ENCODE peak calls at places on chromosomes 5 and 9, in nine cellular contexts. L is AG10803, A is HFFc6, Z is cardiac fibroblast, E is neural crest cell, N is GM20000, U is cardiac muscle cell, D is kidney epithelial cell, G is fibroblast of the aortic adventitia. C is an unnamed sample.

GRCh38 chr9:92142329-92142728 is 27.1 kb upstream of the SPTLC1 start:
- DNase-seq in L (no peak), A (no peak), Z (no peak), E (no peak), N (no peak), U (no peak), D (no peak), G (no peak), C (no peak)

GRCh38 chr5:63293317-63293716 is 668.9 kb downstream of the HTR1A start:
- DNase-seq in L (no peak), A (no peak), Z (no peak), E (no peak), N (no peak), U (no peak), D (no peak), G (no peak), C (no peak)

GRCh38 chr9:114434878-114435311 is 47.1 kb upstream of the AKNA start:
- DNase-seq in L (peak; percentile 31), A (no peak), Z (peak; percentile 56), E (no peak), N (peak; percentile 60), U (peak; percentile 58), D (no peak), G (peak; percentile 50), C (no peak)

GRCh38 chr5:68290260-68290674 is 74.7 kb downstream of the PIK3R1 start:
- DNase-seq in L (peak; percentile 67), A (peak; percentile 52), Z (peak; percentile 52), E (no peak), N (no peak), U (peak; percentile 70), D (no peak), G (peak; percentile 62), C (no peak)

GRCh38 chr9:127778280-127779135 is at the start of gene SH2D3C:
- DNase-seq in L (no peak), A (no peak), Z (no peak), E (no peak), N (no peak), U (peak; percentile 66), D (no peak), G (no peak), C (peak; percentile 69)

GRCh38 chr9:14993061-14993800 is 83.0 kb upstream of the FREM1 start:
- DNase-seq in L (peak; percentile 84), A (peak; percentile 3), Z (peak; percentile 57), E (peak; percentile 73), N (no peak), U (peak; percentile 92), D (peak; percentile 56), G (peak; percentile 74), C (peak; percentile 30)

GRCh38 chr9:112447283-112447761 is 39.3 kb upstream of the KIAA1958 start:
- DNase-seq in L (peak; percentile 89), A (peak; percentile 58), Z (peak; percentile 36), E (no peak), N (no peak), U (peak; percentile 4), D (no peak), G (peak; percentile 77), C (no peak)

GRCh38 chr5:59099270-59099994 is 516.6 kb downstream of the RAB3C start:
- DNase-seq in L (peak; percentile 61), A (peak; percentile 49), Z (peak; percentile 91), E (no peak), N (peak; percentile 29), U (peak; percentile 67), D (peak; percentile 69), G (peak; percentile 61), C (peak; percentile 75)

GRCh38 chr5:134590992-134591659 is 41.5 kb downstream of the SAR1B start:
- DNase-seq in L (no peak), A (no peak), Z (no peak), E (no peak), N (peak; percentile 13), U (no peak), D (no peak), G (no peak), C (peak; percentile 77)

GRCh38 chr5:66612226-66612625 is 16.0 kb downstream of the MAST4 start:
- DNase-seq in L (no peak), A (no peak), Z (no peak), E (no peak), N (no peak), U (no peak), D (no peak), G (no peak), C (no peak)

GRCh38 chr9:114037961-114038723 is 40.0 kb downstream of the AMBP start:
- DNase-seq in L (no peak), A (no peak), Z (no peak), E (no peak), N (no peak), U (no peak), D (peak; percentile 35), G (no peak), C (no peak)

GRCh38 chr5:11596185-11596584 is 308.1 kb downstream of the CTNND2 start:
- DNase-seq in L (no peak), A (no peak), Z (no peak), E (no peak), N (no peak), U (no peak), D (no peak), G (no peak), C (no peak)

GRCh38 chr9:95848764-95849163 is 26.7 kb upstream of the ERCC6L2 start:
- DNase-seq in L (no peak), A (no peak), Z (no peak), E (no peak), N (no peak), U (no peak), D (no peak), G (no peak), C (no peak)

GRCh38 chr5:76291305-76292077 is 111.6 kb upstream of the IQGAP2 start:
- DNase-seq in L (no peak), A (no peak), Z (no peak), E (no peak), N (no peak), U (no peak), D (no peak), G (no peak), C (no peak)

GRCh38 chr5:137192293-137192743 is 306.8 kb downstream of the SPOCK1 start:
- DNase-seq in L (peak; percentile 51), A (peak; percentile 58), Z (peak; percentile 69), E (no peak), N (no peak), U (peak; percentile 12), D (no peak), G (no peak), C (no peak)

GRCh38 chr5:27598576-27598975 is 560.2 kb upstream of the CDH9 start:
- DNase-seq in L (no peak), A (no peak), Z (no peak), E (no peak), N (no peak), U (peak; percentile 58), D (peak; percentile 16), G (peak; percentile 34), C (no peak)

GRCh38 chr9:105632807-105633206 is 29.4 kb upstream of the TAL2 start:
- DNase-seq in L (no peak), A (no peak), Z (no peak), E (no peak), N (no peak), U (no peak), D (no peak), G (no peak), C (no peak)

GRCh38 chr5:116626272-116626723 is 51.7 kb upstream of the SEMA6A start:
- DNase-seq in L (peak; percentile 12), A (no peak), Z (peak; percentile 84), E (no peak), N (no peak), U (peak; percentile 95), D (no peak), G (peak; percentile 46), C (no peak)

GRCh38 chr5:140041492-140042421 is 1.3 kb downstream of the NRG2 start:
- DNase-seq in L (peak; percentile 48), A (peak; percentile 55), Z (peak; percentile 38), E (peak; percentile 23), N (peak; percentile 59), U (peak; percentile 58), D (no peak), G (peak; percentile 48), C (no peak)

GRCh38 chr9:88280816-88281382 is 107.3 kb upstream of the SPIN1 start:
- DNase-seq in L (no peak), A (no peak), Z (peak; percentile 18), E (peak; percentile 19), N (no peak), U (peak; percentile 16), D (no peak), G (peak; percentile 19), C (peak; percentile 56)

DNA sequence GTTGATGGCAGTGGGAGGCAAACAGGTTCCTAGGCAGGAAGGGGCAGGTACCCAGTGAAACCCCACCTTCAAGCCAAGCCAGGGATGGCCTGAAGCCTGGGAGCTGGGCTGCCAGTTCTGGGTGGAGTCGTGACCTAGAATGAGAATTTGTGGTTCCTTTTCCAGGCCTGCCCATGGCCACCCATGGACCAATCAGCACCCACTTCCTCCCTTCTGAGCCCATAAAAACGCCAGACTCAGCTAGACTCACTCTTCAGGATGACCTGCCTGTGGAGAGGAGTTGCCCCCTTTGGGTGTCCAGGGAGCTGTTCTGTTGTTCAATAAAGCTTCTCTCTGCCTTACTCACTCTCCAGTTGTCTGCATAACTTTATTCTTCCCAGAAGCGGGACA is 144.0 kb upstream of the MRPS30 start:
- DNase-seq in L (no peak), A (no peak), Z (no peak), E (no peak), N (no peak), U (no peak), D (no peak), G (no peak), C (no peak)
- TF ChIP-seq CTCF in L (no peak), A (no peak), Z (no peak), E (no peak), N (no peak), U (no peak), D (no peak), G (no peak), C (no peak)

DNA sequence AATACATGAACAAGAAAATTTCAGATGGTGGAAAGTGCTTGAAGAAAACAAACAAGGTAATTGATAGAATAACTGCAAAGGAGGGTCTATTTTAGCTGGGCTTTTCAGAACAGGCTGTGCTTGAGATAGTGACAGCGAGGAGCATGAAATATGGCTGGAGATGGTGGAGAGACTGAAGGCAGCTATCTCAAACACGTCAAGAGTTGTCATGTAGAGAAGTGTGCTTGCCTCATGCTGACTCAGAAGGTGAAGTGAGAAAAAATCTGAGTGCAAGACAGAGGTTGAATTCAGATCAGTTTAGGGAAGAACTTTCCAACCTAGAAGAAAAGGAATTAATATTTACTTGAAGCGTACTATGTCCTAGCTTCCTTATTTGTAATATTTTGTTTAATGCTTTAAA is 115.5 kb upstream of the RANBP3L start:
- DNase-seq in L (no peak), A (no peak), Z (no peak), E (no peak), N (no peak), U (no peak), D (no peak), G (no peak), C (no peak)
- TF ChIP-seq CTCF in L (no peak), A (no peak), Z (no peak), E (no peak), N (no peak), U (no peak), D (no peak), G (no peak), C (no peak)

GRCh38 chr9:134322781-134323241 is 3.4 kb upstream of the RXRA start:
- DNase-seq in L (no peak), A (no peak), Z (no peak), E (no peak), N (no peak), U (no peak), D (no peak), G (no peak), C (no peak)
- TF ChIP-seq CTCF in L (no peak), A (no peak), Z (no peak), E (no peak), N (no peak), U (no peak), D (no peak), G (no peak), C (no peak)

GRCh38 chr9:124410321-124410913 is 4.8 kb downstream of the PSMB7 start:
- DNase-seq in L (no peak), A (no peak), Z (peak; percentile 39), E (no peak), N (no peak), U (no peak), D (no peak), G (peak; percentile 43), C (no peak)
- TF ChIP-seq CTCF in L (peak; percentile 41), A (peak; percentile 80), Z (peak; percentile 29), E (peak; percentile 69), N (no peak), U (peak; percentile 37), D (peak; percentile 28), G (peak; percentile 42), C (peak; percentile 67)

C was measured in activated CD8-positive, alpha-beta T cell treated with anti-CD3 and anti-CD28 coated beads for 36 hours.